ENCODE peak calls at places on chromosome 9, in nine cellular contexts. One of them, this sample, is unnamed.
A peak's percentile ranks its signal among the peaks of the same experiment; 100 is the strongest.

GRCh38 chr9:117750401-117750800 is 46.2 kb downstream of the TLR4 start:
- DNase-seq in IMR-90: no peak
- DNase-seq in kidney: no peak
- DNase-seq in fibroblast of lung: no peak
- DNase-seq in effector memory CD4-positive, alpha-beta T cell: no peak
- DNase-seq in Peyer's patch: no peak
- DNase-seq in neuronal stem cell: no peak
- DNase-seq in pancreas: no peak
- DNase-seq in uterus: no peak
- DNase-seq in this sample: no peak

GRCh38 chr9:96156151-96156550 is 145.8 kb downstream of the HSD17B3 start:
- DNase-seq in IMR-90: no peak
- DNase-seq in kidney: no peak
- DNase-seq in fibroblast of lung: peak; percentile 75
- DNase-seq in effector memory CD4-positive, alpha-beta T cell: no peak
- DNase-seq in Peyer's patch: no peak
- DNase-seq in neuronal stem cell: no peak
- DNase-seq in pancreas: no peak
- DNase-seq in uterus: no peak
- DNase-seq in this sample: no peak

GRCh38 chr9:35948451-35948850 is 9.5 kb downstream of the OR2S2 start:
- DNase-seq in IMR-90: no peak
- DNase-seq in kidney: no peak
- DNase-seq in fibroblast of lung: no peak
- DNase-seq in effector memory CD4-positive, alpha-beta T cell: no peak
- DNase-seq in Peyer's patch: no peak
- DNase-seq in neuronal stem cell: no peak
- DNase-seq in pancreas: no peak
- DNase-seq in uterus: no peak
- DNase-seq in this sample: no peak

GRCh38 chr9:121763131-121763530 is 111.7 kb downstream of the DAB2IP start:
- DNase-seq in IMR-90: no peak
- DNase-seq in kidney: peak; percentile 43
- DNase-seq in fibroblast of lung: no peak
- DNase-seq in effector memory CD4-positive, alpha-beta T cell: no peak
- DNase-seq in Peyer's patch: no peak
- DNase-seq in neuronal stem cell: no peak
- DNase-seq in pancreas: no peak
- DNase-seq in uterus: no peak
- DNase-seq in this sample: no peak

GRCh38 chr9:89475891-89476440 is 21.9 kb downstream of the SEMA4D start:
- DNase-seq in IMR-90: no peak
- DNase-seq in kidney: no peak
- DNase-seq in fibroblast of lung: no peak
- DNase-seq in effector memory CD4-positive, alpha-beta T cell: no peak
- DNase-seq in Peyer's patch: peak; percentile 30
- DNase-seq in neuronal stem cell: no peak
- DNase-seq in pancreas: no peak
- DNase-seq in uterus: no peak
- DNase-seq in this sample: no peak

GRCh38 chr9:131432597-131433301 is 38.9 kb downstream of the PRRC2B start:
- DNase-seq in IMR-90: peak; percentile 97
- DNase-seq in kidney: no peak
- DNase-seq in fibroblast of lung: peak; percentile 93
- DNase-seq in effector memory CD4-positive, alpha-beta T cell: no peak
- DNase-seq in Peyer's patch: peak; percentile 43
- DNase-seq in neuronal stem cell: no peak
- DNase-seq in pancreas: no peak
- DNase-seq in uterus: no peak
- DNase-seq in this sample: peak; percentile 81

GRCh38 chr9:127455299-127455992 is 4.1 kb downstream of the LRSAM1 start:
- DNase-seq in IMR-90: no peak
- DNase-seq in kidney: peak; percentile 18
- DNase-seq in fibroblast of lung: no peak
- DNase-seq in effector memory CD4-positive, alpha-beta T cell: no peak
- DNase-seq in Peyer's patch: peak; percentile 54
- DNase-seq in neuronal stem cell: no peak
- DNase-seq in pancreas: no peak
- DNase-seq in uterus: no peak
- DNase-seq in this sample: peak; percentile 37

GRCh38 chr9:95027914-95028854 is 289.3 kb downstream of the FANCC start:
- DNase-seq in IMR-90: no peak
- DNase-seq in kidney: no peak
- DNase-seq in fibroblast of lung: no peak
- DNase-seq in effector memory CD4-positive, alpha-beta T cell: no peak
- DNase-seq in Peyer's patch: no peak
- DNase-seq in neuronal stem cell: no peak
- DNase-seq in pancreas: peak; percentile 82
- DNase-seq in uterus: no peak
- DNase-seq in this sample: no peak

GRCh38 chr9:16450578-16450977 is 419.9 kb downstream of the BNC2 start:
- DNase-seq in IMR-90: no peak
- DNase-seq in kidney: no peak
- DNase-seq in fibroblast of lung: no peak
- DNase-seq in effector memory CD4-positive, alpha-beta T cell: no peak
- DNase-seq in Peyer's patch: no peak
- DNase-seq in neuronal stem cell: no peak
- DNase-seq in pancreas: no peak
- DNase-seq in uterus: no peak
- DNase-seq in this sample: no peak

GRCh38 chr9:106529616-106530015 is 333.4 kb upstream of the ZNF462 start:
- DNase-seq in IMR-90: no peak
- DNase-seq in kidney: no peak
- DNase-seq in fibroblast of lung: no peak
- DNase-seq in effector memory CD4-positive, alpha-beta T cell: no peak
- DNase-seq in Peyer's patch: no peak
- DNase-seq in neuronal stem cell: no peak
- DNase-seq in pancreas: no peak
- DNase-seq in uterus: no peak
- DNase-seq in this sample: no peak

GRCh38 chr9:32413424-32413823 is 29.0 kb downstream of the ACO1 start:
- DNase-seq in IMR-90: no peak
- DNase-seq in kidney: no peak
- DNase-seq in fibroblast of lung: peak; percentile 87
- DNase-seq in effector memory CD4-positive, alpha-beta T cell: no peak
- DNase-seq in Peyer's patch: no peak
- DNase-seq in neuronal stem cell: no peak
- DNase-seq in pancreas: no peak
- DNase-seq in uterus: no peak
- DNase-seq in this sample: no peak

GRCh38 chr9:75889977-75890540 is 414 bp upstream of the PCSK5 start:
- DNase-seq in IMR-90: peak; percentile 63
- DNase-seq in kidney: no peak
- DNase-seq in fibroblast of lung: peak; percentile 75
- DNase-seq in effector memory CD4-positive, alpha-beta T cell: no peak
- DNase-seq in Peyer's patch: peak; percentile 68
- DNase-seq in neuronal stem cell: no peak
- DNase-seq in pancreas: peak; percentile 46
- DNase-seq in uterus: peak; percentile 58
- DNase-seq in this sample: peak; percentile 76

GRCh38 chr9:110566156-110566555 is 13.4 kb downstream of the SVEP1 start:
- DNase-seq in IMR-90: no peak
- DNase-seq in kidney: no peak
- DNase-seq in fibroblast of lung: no peak
- DNase-seq in effector memory CD4-positive, alpha-beta T cell: no peak
- DNase-seq in Peyer's patch: no peak
- DNase-seq in neuronal stem cell: no peak
- DNase-seq in pancreas: no peak
- DNase-seq in uterus: no peak
- DNase-seq in this sample: no peak

GRCh38 chr9:31355965-31356364 is 1028.5 kb upstream of the ACO1 start:
- DNase-seq in IMR-90: no peak
- DNase-seq in kidney: no peak
- DNase-seq in fibroblast of lung: no peak
- DNase-seq in effector memory CD4-positive, alpha-beta T cell: no peak
- DNase-seq in Peyer's patch: no peak
- DNase-seq in neuronal stem cell: no peak
- DNase-seq in pancreas: no peak
- DNase-seq in uterus: no peak
- DNase-seq in this sample: no peak

GRCh38 chr9:89553451-89554020 is 51.3 kb upstream of the GADD45G start:
- DNase-seq in IMR-90: no peak
- DNase-seq in kidney: no peak
- DNase-seq in fibroblast of lung: no peak
- DNase-seq in effector memory CD4-positive, alpha-beta T cell: no peak
- DNase-seq in Peyer's patch: no peak
- DNase-seq in neuronal stem cell: no peak
- DNase-seq in pancreas: no peak
- DNase-seq in uterus: no peak
- DNase-seq in this sample: no peak

GRCh38 chr9:37197158-37198033 is 77.0 kb downstream of the ZCCHC7 start:
- DNase-seq in IMR-90: peak; percentile 77
- DNase-seq in kidney: no peak
- DNase-seq in fibroblast of lung: peak; percentile 45
- DNase-seq in effector memory CD4-positive, alpha-beta T cell: no peak
- DNase-seq in Peyer's patch: peak; percentile 54
- DNase-seq in neuronal stem cell: no peak
- DNase-seq in pancreas: no peak
- DNase-seq in uterus: no peak
- DNase-seq in this sample: no peak

GRCh38 chr9:90642570-90643539 is at the start of gene DIRAS2:
- DNase-seq in IMR-90: peak; percentile 43
- DNase-seq in kidney: peak; percentile 89
- DNase-seq in fibroblast of lung: peak; percentile 65
- DNase-seq in effector memory CD4-positive, alpha-beta T cell: no peak
- DNase-seq in Peyer's patch: peak; percentile 73
- DNase-seq in neuronal stem cell: peak; percentile 60
- DNase-seq in pancreas: peak; percentile 68
- DNase-seq in uterus: peak; percentile 24
- DNase-seq in this sample: peak; percentile 46

GRCh38 chr9:88923653-88924284 is 67.5 kb upstream of the S1PR3 start:
- DNase-seq in IMR-90: no peak
- DNase-seq in kidney: no peak
- DNase-seq in fibroblast of lung: no peak
- DNase-seq in effector memory CD4-positive, alpha-beta T cell: no peak
- DNase-seq in Peyer's patch: no peak
- DNase-seq in neuronal stem cell: no peak
- DNase-seq in pancreas: no peak
- DNase-seq in uterus: no peak
- DNase-seq in this sample: peak; percentile 57

DNA sequence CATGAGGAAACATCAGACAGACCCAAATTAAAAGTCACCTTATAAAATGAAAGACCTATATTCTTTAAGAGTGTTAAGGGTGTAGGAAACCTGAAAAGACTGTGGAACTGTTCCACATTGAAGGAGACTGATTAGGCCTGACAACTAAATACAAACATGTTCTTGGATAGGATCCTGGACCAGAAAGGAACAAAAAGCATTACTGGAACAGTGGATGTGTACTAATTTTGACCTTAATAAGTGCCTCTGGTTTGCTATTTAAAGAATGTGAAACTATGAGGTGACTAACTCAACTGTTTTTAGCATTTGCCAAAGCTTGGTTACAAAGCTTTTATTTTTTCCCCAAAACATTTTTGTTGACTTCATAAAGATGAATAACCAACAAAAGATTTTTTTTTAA is 340.6 kb downstream of the CAAP1 start:
- DNase-seq in IMR-90: no peak
- DNase-seq in kidney: no peak
- DNase-seq in fibroblast of lung: no peak
- DNase-seq in effector memory CD4-positive, alpha-beta T cell: no peak
- DNase-seq in Peyer's patch: no peak
- DNase-seq in neuronal stem cell: no peak
- DNase-seq in pancreas: no peak
- DNase-seq in uterus: no peak
- DNase-seq in this sample: no peak
- H3K9me3 ChIP-seq in IMR-90: peaks cover 1% of the 10 kb centered on the region
- H3K9me3 ChIP-seq in kidney: no peaks in the 10 kb centered on the region
- H3K9me3 ChIP-seq in fibroblast of lung: no peaks in the 10 kb centered on the region
- H3K9me3 ChIP-seq in effector memory CD4-positive, alpha-beta T cell: no peaks in the 10 kb centered on the region
- H3K9me3 ChIP-seq in Peyer's patch: no peaks in the 10 kb centered on the region
- H3K9me3 ChIP-seq in neuronal stem cell: no peaks in the 10 kb centered on the region
- H3K9me3 ChIP-seq in pancreas: no peaks in the 10 kb centered on the region
- H3K9me3 ChIP-seq in uterus: no peaks in the 10 kb centered on the region
- H3K9me3 ChIP-seq in this sample: no peaks in the 10 kb centered on the region

GRCh38 chr9:120236596-120236995 is 343.4 kb downstream of the CDK5RAP2 start:
- DNase-seq in IMR-90: no peak
- DNase-seq in kidney: no peak
- DNase-seq in fibroblast of lung: no peak
- DNase-seq in effector memory CD4-positive, alpha-beta T cell: no peak
- DNase-seq in Peyer's patch: no peak
- DNase-seq in neuronal stem cell: no peak
- DNase-seq in pancreas: no peak
- DNase-seq in uterus: no peak
- DNase-seq in this sample: no peak

GRCh38 chr9:120242397-120242796 is 337.6 kb downstream of the CDK5RAP2 start:
- DNase-seq in IMR-90: no peak
- DNase-seq in kidney: no peak
- DNase-seq in fibroblast of lung: no peak
- DNase-seq in effector memory CD4-positive, alpha-beta T cell: no peak
- DNase-seq in Peyer's patch: no peak
- DNase-seq in neuronal stem cell: no peak
- DNase-seq in pancreas: no peak
- DNase-seq in uterus: no peak
- DNase-seq in this sample: no peak
- H3K9me3 ChIP-seq in IMR-90: no peaks in the 10 kb centered on the region
- H3K9me3 ChIP-seq in kidney: no peaks in the 10 kb centered on the region
- H3K9me3 ChIP-seq in fibroblast of lung: no peaks in the 10 kb centered on the region
- H3K9me3 ChIP-seq in effector memory CD4-positive, alpha-beta T cell: no peaks in the 10 kb centered on the region
- H3K9me3 ChIP-seq in Peyer's patch: no peaks in the 10 kb centered on the region
- H3K9me3 ChIP-seq in neuronal stem cell: no peaks in the 10 kb centered on the region
- H3K9me3 ChIP-seq in pancreas: no peaks in the 10 kb centered on the region
- H3K9me3 ChIP-seq in uterus: no peaks in the 10 kb centered on the region
- H3K9me3 ChIP-seq in this sample: no peaks in the 10 kb centered on the region

GRCh38 chr9:138122676-138123075 is 245.1 kb downstream of the CACNA1B start:
- DNase-seq in IMR-90: no peak
- DNase-seq in kidney: peak; percentile 36
- DNase-seq in fibroblast of lung: no peak
- DNase-seq in effector memory CD4-positive, alpha-beta T cell: no peak
- DNase-seq in Peyer's patch: no peak
- DNase-seq in neuronal stem cell: no peak
- DNase-seq in pancreas: no peak
- DNase-seq in uterus: no peak
- DNase-seq in this sample: no peak
- H3K9me3 ChIP-seq in IMR-90: peaks cover 47% of the 10 kb centered on the region
- H3K9me3 ChIP-seq in kidney: no peaks in the 10 kb centered on the region
- H3K9me3 ChIP-seq in fibroblast of lung: no peaks in the 10 kb centered on the region
- H3K9me3 ChIP-seq in effector memory CD4-positive, alpha-beta T cell: no peaks in the 10 kb centered on the region
- H3K9me3 ChIP-seq in Peyer's patch: no peaks in the 10 kb centered on the region
- H3K9me3 ChIP-seq in neuronal stem cell: no peaks in the 10 kb centered on the region
- H3K9me3 ChIP-seq in pancreas: no peaks in the 10 kb centered on the region
- H3K9me3 ChIP-seq in uterus: no peaks in the 10 kb centered on the region
- H3K9me3 ChIP-seq in this sample: no peaks in the 10 kb centered on the region

DNA sequence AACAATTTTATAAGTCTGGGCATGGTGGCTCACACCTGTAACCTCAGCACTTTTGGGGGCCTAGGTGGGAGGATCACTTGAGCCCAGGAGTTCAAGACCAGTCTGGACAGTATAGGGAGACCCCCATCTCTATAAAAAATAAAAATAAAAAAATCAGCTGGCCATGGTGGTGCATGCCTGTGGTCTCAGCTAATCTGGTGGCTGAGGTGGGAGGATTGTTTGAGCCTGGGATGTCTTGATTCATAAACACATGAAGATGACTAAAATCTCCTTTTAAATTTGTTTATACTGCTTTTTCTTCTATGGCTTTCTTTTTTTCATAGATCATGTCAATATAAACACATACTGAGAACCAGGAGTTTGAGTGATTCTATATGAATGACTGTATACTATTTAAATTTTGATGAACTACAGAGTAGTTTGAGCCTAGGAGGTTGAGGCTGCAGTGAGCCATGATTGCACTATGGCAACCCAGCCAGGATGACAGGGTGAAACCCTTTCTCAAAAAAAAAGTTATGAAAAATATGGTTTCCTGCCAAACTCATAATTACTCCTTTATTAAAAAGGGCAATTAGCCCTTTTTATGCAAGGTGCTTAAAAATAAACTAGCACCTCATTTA is 14.2 kb downstream of the RIC1 start:
- DNase-seq in IMR-90: peak; percentile 76
- DNase-seq in kidney: no peak
- DNase-seq in fibroblast of lung: no peak
- DNase-seq in effector memory CD4-positive, alpha-beta T cell: no peak
- DNase-seq in Peyer's patch: no peak
- DNase-seq in neuronal stem cell: no peak
- DNase-seq in pancreas: no peak
- DNase-seq in uterus: no peak
- DNase-seq in this sample: no peak
- H3K9me3 ChIP-seq in IMR-90: peaks cover 2% of the 10 kb centered on the region
- H3K9me3 ChIP-seq in kidney: no peaks in the 10 kb centered on the region
- H3K9me3 ChIP-seq in fibroblast of lung: no peaks in the 10 kb centered on the region
- H3K9me3 ChIP-seq in effector memory CD4-positive, alpha-beta T cell: no peaks in the 10 kb centered on the region
- H3K9me3 ChIP-seq in Peyer's patch: no peaks in the 10 kb centered on the region
- H3K9me3 ChIP-seq in neuronal stem cell: peaks cover 18% of the 10 kb centered on the region
- H3K9me3 ChIP-seq in pancreas: no peaks in the 10 kb centered on the region
- H3K9me3 ChIP-seq in uterus: no peaks in the 10 kb centered on the region
- H3K9me3 ChIP-seq in this sample: no peaks in the 10 kb centered on the region

This sample was measured in adrenal gland.